ENCODE peak calls at places on chromosomes 2 and 18, in six cellular contexts. F is WTC11, L is K562, C is SK-N-SH, Y is H1, X is endothelial cell of umbilical vein. E is an unnamed sample.

GRCh38 chr2:233331536-233331935 is 22.8 kb upstream of the DGKD start:
- DNase-seq in F (no peak), C (no peak), L (no peak), X (no peak), Y (no peak), E (peak; percentile 98)

GRCh38 chr2:178999476-178999875 is 50.5 kb downstream of the CCDC141 start:
- DNase-seq in F (no peak), X (no peak), C (no peak), Y (no peak), L (no peak), E (no peak)

GRCh38 chr2:217338306-217338916 is 478.5 kb upstream of the TNP1 start:
- DNase-seq in Y (no peak), X (no peak), L (no peak), F (no peak), C (peak; percentile 10), E (no peak)

GRCh38 chr2:42084231-42084671 is 36.4 kb downstream of the PKDCC start:
- DNase-seq in X (no peak), C (no peak), L (no peak), Y (no peak), F (no peak), E (no peak)

GRCh38 chr2:209648714-209649113 is 122.9 kb upstream of the UNC80 start:
- DNase-seq in X (no peak), Y (no peak), F (no peak), L (no peak), C (no peak), E (no peak)

GRCh38 chr2:218285604-218286003 is 6.7 kb downstream of the TMBIM1 start:
- DNase-seq in L (no peak), C (no peak), X (no peak), Y (no peak), F (no peak), E (no peak)

GRCh38 chr2:218993345-218994315 is at the start of gene CRYBA2:
- DNase-seq in X (no peak), C (peak; percentile 16), Y (peak; percentile 64), L (peak; percentile 58), F (peak; percentile 53), E (peak; percentile 40)

GRCh38 chr2:214731008-214731407 is 78.5 kb downstream of the BARD1 start:
- DNase-seq in F (no peak), Y (no peak), C (no peak), L (no peak), X (peak; percentile 19), E (no peak)

GRCh38 chr2:23901966-23902942 is 24.7 kb downstream of the ATAD2B start:
- DNase-seq in L (no peak), Y (no peak), C (no peak), X (no peak), F (no peak), E (peak; percentile 77)

GRCh38 chr2:192500550-192501200 is 305.9 kb upstream of the TMEFF2 start:
- DNase-seq in F (no peak), X (no peak), C (no peak), Y (no peak), L (no peak), E (peak; percentile 93)

GRCh38 chr2:134268265-134268664 is 14.4 kb downstream of the MGAT5 start:
- DNase-seq in F (no peak), X (no peak), L (no peak), C (no peak), Y (no peak), E (no peak)

GRCh38 chr2:63589148-63589972 is 597 bp downstream of the MDH1 start:
- DNase-seq in X (no peak), C (peak; percentile 19), Y (no peak), L (peak; percentile 18), F (peak; percentile 39), E (peak; percentile 23)

GRCh38 chr18:31429623-31430022 is 17.9 kb upstream of the DSG3 start:
- DNase-seq in X (no peak), F (no peak), Y (no peak), C (no peak), L (no peak), E (no peak)

GRCh38 chr2:30706534-30707303 is 100.5 kb downstream of the CAPN13 start:
- DNase-seq in L (peak; percentile 58), C (peak; percentile 79), X (peak; percentile 40), F (peak; percentile 68), Y (peak; percentile 67), E (peak; percentile 66)

GRCh38 chr2:63652063-63652985 is 63.6 kb downstream of the MDH1 start:
- DNase-seq in Y (no peak), F (no peak), C (no peak), X (no peak), L (no peak), E (no peak)

GRCh38 chr18:11053293-11053692 is 96.1 kb downstream of the PIEZO2 start:
- DNase-seq in C (no peak), Y (no peak), L (no peak), F (no peak), X (no peak), E (no peak)

GRCh38 chr18:35880788-35881455 is 91.6 kb upstream of the RMP24 start:
- DNase-seq in Y (no peak), X (no peak), C (no peak), L (no peak), F (no peak), E (no peak)

GRCh38 chr18:40926679-40927078 is 1028.4 kb upstream of the PIK3C3 start:
- DNase-seq in Y (no peak), L (no peak), X (no peak), C (peak; percentile 26), F (no peak), E (no peak)

GRCh38 chr2:28437918-28438317 is 45.3 kb downstream of the FOSL2 start:
- DNase-seq in L (no peak), Y (no peak), X (no peak), C (no peak), F (no peak), E (no peak)

GRCh38 chr18:46946656-46947282 is 29.4 kb downstream of the KATNAL2 start:
- DNase-seq in L (peak; percentile 52), Y (peak; percentile 90), F (peak; percentile 92), C (peak; percentile 87), X (peak; percentile 90), E (no peak)

GRCh38 chr18:6404834-6405233 is 9.9 kb downstream of the L3MBTL4 start:
- DNase-seq in X (no peak), Y (no peak), L (no peak), C (no peak), F (no peak), E (no peak)

GRCh38 chr18:6405237-6406074 is 9.3 kb downstream of the L3MBTL4 start:
- DNase-seq in C (no peak), Y (no peak), X (no peak), L (no peak), F (no peak), E (no peak)

GRCh38 chr18:6397931-6398566 is 16.7 kb downstream of the L3MBTL4 start:
- DNase-seq in C (no peak), F (no peak), X (no peak), Y (no peak), L (no peak), E (no peak)

GRCh38 chr18:6406075-6406909 is 8.4 kb downstream of the L3MBTL4 start:
- DNase-seq in L (no peak), Y (no peak), C (no peak), F (no peak), X (no peak), E (peak; percentile 16)

GRCh38 chr18:6401687-6402086 is 13.0 kb downstream of the L3MBTL4 start:
- DNase-seq in X (no peak), F (peak; percentile 50), C (no peak), Y (peak; percentile 60), L (no peak), E (peak; percentile 7)
- TF ChIP-seq MAX in X (no peak), F (no peak), C (no peak), Y (no peak), L (no peak), E (no peak)

GRCh38 chr18:58046794-58047555 is 2.9 kb downstream of the NEDD4L start:
- DNase-seq in C (no peak), F (no peak), L (no peak), Y (no peak), X (no peak), E (no peak)

GRCh38 chr18:58048243-58048642 is 4.2 kb downstream of the NEDD4L start:
- DNase-seq in Y (no peak), C (no peak), X (peak; percentile 34), L (no peak), F (no peak), E (no peak)

GRCh38 chr18:58046087-58046793 is 2.2 kb downstream of the NEDD4L start:
- DNase-seq in Y (no peak), L (no peak), C (no peak), X (no peak), F (no peak), E (no peak)

GRCh38 chr18:58049000-58049688 is 5.1 kb downstream of the NEDD4L start:
- DNase-seq in F (no peak), L (no peak), X (no peak), C (no peak), Y (no peak), E (no peak)

DNA sequence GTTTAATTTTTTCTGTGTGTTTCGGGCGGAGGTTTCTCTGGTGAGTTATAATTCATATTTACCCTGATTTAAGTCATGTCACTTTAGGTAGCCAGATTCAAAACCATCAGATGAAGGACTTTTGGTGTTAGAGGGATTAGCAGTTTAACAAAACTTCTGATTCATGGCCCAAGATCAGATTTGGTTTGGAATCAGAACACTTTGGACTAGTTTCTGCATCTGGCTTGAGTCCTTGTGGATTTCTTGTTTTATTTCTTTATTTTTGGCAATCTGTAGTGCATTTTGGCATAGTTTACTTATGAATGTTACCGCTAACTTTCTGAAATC is 3.5 kb downstream of the NEDD4L start:
- DNase-seq in Y (no peak), X (no peak), C (no peak), F (no peak), L (no peak), E (no peak)
- TF ChIP-seq CTCF in Y (no peak), X (no peak), C (no peak), F (no peak), L (no peak), E (no peak)

GRCh38 chr2:120747281-120747680 is 11.6 kb downstream of the GLI2 start:
- DNase-seq in F (no peak), L (no peak), C (no peak), X (no peak), Y (peak; percentile 41), E (no peak)

GRCh38 chr2:120745420-120746178 is 9.9 kb downstream of the GLI2 start:
- DNase-seq in L (no peak), X (no peak), C (no peak), Y (peak; percentile 38), F (no peak), E (no peak)

GRCh38 chr2:120747706-120748105 is 12.0 kb downstream of the GLI2 start:
- DNase-seq in F (no peak), Y (no peak), L (no peak), X (no peak), C (no peak), E (no peak)

GRCh38 chr2:120748310-120748709 is 12.6 kb downstream of the GLI2 start:
- DNase-seq in Y (no peak), X (no peak), C (no peak), L (no peak), F (no peak), E (no peak)

DNA sequence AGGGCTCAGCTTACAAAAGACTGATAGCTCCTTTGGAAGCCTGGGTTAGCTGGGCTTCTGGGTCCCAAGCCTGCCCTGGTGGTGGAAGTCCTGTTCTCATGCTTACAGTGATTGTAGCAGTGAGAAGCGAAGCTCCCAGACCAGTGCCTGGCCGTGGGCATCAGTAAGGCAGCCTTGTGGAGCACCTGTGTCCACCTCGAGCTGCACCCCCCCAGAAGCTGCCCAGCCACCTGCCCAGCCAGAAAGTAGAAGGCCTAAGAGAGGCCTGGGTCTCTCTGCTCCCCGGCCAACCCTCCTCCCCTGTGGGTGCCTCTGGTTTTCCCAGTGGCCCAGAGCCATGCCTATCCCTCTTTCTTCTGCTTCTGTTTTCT is 10.5 kb downstream of the GLI2 start:
- DNase-seq in X (no peak), L (no peak), F (no peak), Y (peak; percentile 43), C (no peak), E (no peak)
- TF ChIP-seq MAX in X (no peak), L (no peak), F (no peak), Y (no peak), C (no peak), E (no peak)

GRCh38 chr2:84077504-84077903 is 381.6 kb downstream of the SUCLG1 start:
- DNase-seq in Y (no peak), C (peak; percentile 5), F (peak; percentile 16), L (peak; percentile 27), X (peak; percentile 1), E (peak; percentile 46)
- TF ChIP-seq CTCF in Y (peak; percentile 25), C (peak; percentile 62), F (no peak), L (peak; percentile 55), X (no peak), E (peak; percentile 59)